ENCODE peak calls at places on chromosomes 16 and 17, in four cellular contexts. W, P, T and C are unnamed samples.

GRCh38 chr17:40936437-40936971 is 942 bp downstream of the KRT23 start:
- DNase-seq in W (no peak), P (no peak), T (no peak), C (no peak)

GRCh38 chr17:79769596-79770520 is 8.1 kb upstream of the CBX2 start:
- DNase-seq in W (no peak), P (no peak), T (no peak), C (no peak)

GRCh38 chr17:51487947-51488346 is 227.6 kb downstream of the UTP18 start:
- DNase-seq in W (peak; percentile 78), P (no peak), T (peak; percentile 79), C (no peak)

GRCh38 chr16:11748404-11749254 is 6.0 kb upstream of the TXNDC11 start:
- DNase-seq in W (peak; percentile 28), P (no peak), T (no peak), C (no peak)

GRCh38 chr16:66256919-66257318 is 109.6 kb upstream of the CDH5 start:
- DNase-seq in W (no peak), P (no peak), T (no peak), C (no peak)

GRCh38 chr17:15502315-15503112 is 35.1 kb upstream of the CDRT4 start:
- DNase-seq in W (peak; percentile 90), P (peak; percentile 93), T (peak; percentile 94), C (peak; percentile 92)

GRCh38 chr16:22699356-22699755 is 114.6 kb upstream of the HS3ST2 start:
- DNase-seq in W (no peak), P (no peak), T (no peak), C (no peak)

GRCh38 chr17:42107597-42108576 is 4.6 kb downstream of the DHX58 start:
- DNase-seq in W (peak; percentile 96), P (peak; percentile 32), T (peak; percentile 99), C (peak; percentile 84)

GRCh38 chr16:17556276-17557052 is 85.7 kb upstream of the XYLT1 start:
- DNase-seq in W (peak; percentile 63), P (peak; percentile 33), T (peak; percentile 41), C (peak; percentile 2)

GRCh38 chr16:72856797-72857196 is 191.1 kb downstream of the ZFHX3 start:
- DNase-seq in W (peak; percentile 54), P (no peak), T (peak; percentile 61), C (no peak)

GRCh38 chr17:16374129-16374528 is 6.8 kb upstream of the UBB start:
- DNase-seq in W (no peak), P (peak; percentile 75), T (no peak), C (no peak)

GRCh38 chr17:50308666-50309065 is 34.4 kb downstream of the TMEM92 start:
- DNase-seq in W (no peak), P (peak; percentile 74), T (no peak), C (no peak)

GRCh38 chr17:73907601-73907910 is 263.3 kb upstream of the SDK2 start:
- DNase-seq in W (no peak), P (no peak), T (no peak), C (no peak)

GRCh38 chr17:49515196-49515770 is 20.2 kb downstream of the NGFR start:
- DNase-seq in W (peak; percentile 93), P (peak; percentile 93), T (peak; percentile 94), C (peak; percentile 70)

GRCh38 chr16:12271006-12271405 is 294.5 kb downstream of the SNX29 start:
- DNase-seq in W (peak; percentile 79), P (peak; percentile 32), T (peak; percentile 69), C (peak; percentile 31)

GRCh38 chr16:55645986-55646385 is 9.8 kb upstream of the SLC6A2 start:
- DNase-seq in W (peak; percentile 35), P (no peak), T (peak; percentile 8), C (no peak)

GRCh38 chr16:77211880-77212735 is 12.9 kb downstream of the SYCE1L start:
- DNase-seq in W (peak; percentile 92), P (no peak), T (peak; percentile 94), C (peak; percentile 80)

GRCh38 chr17:75783069-75783783 is 1.4 kb upstream of the UNK start:
- DNase-seq in W (peak; percentile 46), P (peak; percentile 64), T (no peak), C (no peak)

GRCh38 chr16:85446846-85447656 is 166.1 kb upstream of the GSE1 start:
- DNase-seq in W (no peak), P (no peak), T (no peak), C (no peak)

GRCh38 chr16:12091569-12092346 is 115.2 kb downstream of the SNX29 start:
- DNase-seq in W (no peak), P (no peak), T (no peak), C (no peak)

GRCh38 chr17:7204828-7205461 is 14.7 kb downstream of the DLG4 start:
- DNase-seq in W (peak; percentile 98), P (peak; percentile 85), T (peak; percentile 99), C (peak; percentile 97)

GRCh38 chr17:49581645-49581992 is 5.9 kb downstream of the NXPH3 start:
- DNase-seq in W (no peak), P (no peak), T (no peak), C (no peak)

GRCh38 chr16:31713071-31713944 is 160.3 kb upstream of the ZNF267 start:
- DNase-seq in W (peak; percentile 97), P (peak; percentile 91), T (peak; percentile 96), C (peak; percentile 93)
- H3K56ac ChIP-seq in W (peak overlapping the region; percentile 94), P (peak overlapping the region; percentile 70), T (no peak overlapping the region), C (no peak overlapping the region)

DNA sequence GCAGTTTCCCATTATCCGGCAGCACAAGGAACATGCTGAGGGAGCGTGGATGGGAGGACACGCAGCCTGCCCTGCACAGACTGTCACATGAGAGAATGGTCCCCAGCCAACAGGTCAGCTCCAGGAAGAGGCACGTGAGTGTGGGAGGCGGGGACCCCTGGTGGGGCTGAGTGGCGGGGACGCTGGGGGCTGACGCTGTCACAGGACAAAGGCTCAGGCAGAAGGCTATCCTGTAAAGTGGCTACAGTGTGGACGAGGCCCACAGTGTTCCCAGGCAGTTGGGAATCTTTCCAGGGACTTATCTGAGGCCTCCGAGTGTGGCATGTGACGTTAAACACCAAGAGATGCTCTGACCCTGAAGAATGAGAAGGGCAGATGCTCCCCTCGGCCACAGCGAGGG is 30.4 kb downstream of the MBTPS1 start:
- DNase-seq in W (no peak), P (no peak), T (no peak), C (no peak)
- H3K9ac ChIP-seq in W (no peak overlapping the region), P (no peak overlapping the region), T (no peak overlapping the region), C (no peak overlapping the region)

DNA sequence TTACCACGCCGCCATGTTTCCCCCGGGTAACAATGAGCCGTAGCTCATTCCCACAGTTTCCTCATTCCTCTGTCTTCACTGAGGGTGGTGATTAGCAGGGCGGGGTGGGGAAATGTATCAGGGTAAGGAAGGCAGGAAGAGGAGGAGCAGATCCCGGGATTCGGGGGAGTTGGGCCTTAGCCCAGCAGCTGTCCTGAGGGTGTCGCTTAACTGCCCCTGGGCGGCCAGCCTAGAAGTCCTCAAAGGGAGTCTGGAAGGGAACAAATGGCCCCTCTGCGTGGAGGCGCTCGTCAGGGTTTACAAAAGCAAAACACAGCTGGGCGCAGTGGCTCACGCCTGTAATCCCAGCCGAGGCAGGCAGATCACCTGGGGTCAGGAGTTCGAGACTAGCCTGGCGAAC is 14.3 kb downstream of the MLYCD start:
- DNase-seq in W (peak; percentile 74), P (no peak), T (no peak), C (no peak)
- H3K56ac ChIP-seq in W (peak overlapping the region; percentile 65), P (no peak overlapping the region), T (no peak overlapping the region), C (no peak overlapping the region)

GRCh38 chr16:5031601-5032000 is 2.1 kb downstream of the NAGPA start:
- DNase-seq in W (no peak), P (no peak), T (no peak), C (no peak)

GRCh38 chr16:5033256-5034166 is at the start of gene NAGPA:
- DNase-seq in W (peak; percentile 91), P (peak; percentile 81), T (peak; percentile 86), C (peak; percentile 92)

GRCh38 chr16:5034167-5034523 is 410 bp upstream of the NAGPA start:
- DNase-seq in W (no peak), P (no peak), T (no peak), C (no peak)

GRCh38 chr16:5030251-5030870 is 3.4 kb downstream of the NAGPA start:
- DNase-seq in W (no peak), P (no peak), T (no peak), C (no peak)

GRCh38 chr16:5032748-5033167 is 977 bp downstream of the NAGPA start:
- DNase-seq in W (no peak), P (no peak), T (no peak), C (no peak)
- H3K9ac ChIP-seq in W (no peak overlapping the region), P (peak overlapping the region; percentile 62), T (no peak overlapping the region), C (no peak overlapping the region)

DNA sequence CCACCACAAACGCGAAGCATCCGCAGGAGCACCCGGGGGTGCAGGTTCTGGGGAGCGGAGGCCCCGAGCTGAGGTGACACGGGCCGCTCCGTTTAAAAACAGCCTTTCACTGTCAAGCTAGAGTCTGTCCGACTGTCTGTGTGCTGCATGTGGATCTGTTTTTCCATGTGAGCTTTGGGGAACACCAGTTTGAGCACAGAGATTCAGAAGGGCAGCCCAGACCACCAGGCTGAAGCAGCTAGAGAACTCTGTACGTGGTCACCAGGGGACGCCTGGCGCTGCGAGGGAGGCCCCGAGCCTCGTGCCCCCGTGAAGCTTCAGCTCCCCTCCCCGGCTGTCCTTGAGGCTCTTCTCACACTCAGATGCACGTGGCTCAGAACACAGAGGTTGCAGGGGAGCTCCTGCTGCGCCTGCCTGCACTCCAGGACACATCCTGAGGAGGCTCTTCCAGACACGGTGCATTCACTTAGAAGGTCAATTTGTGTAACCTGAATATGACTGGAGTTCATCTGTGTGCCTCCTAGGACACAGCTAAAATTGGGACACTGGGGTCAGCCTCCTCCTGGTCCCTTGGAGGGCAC is 15.7 kb upstream of the FOXK2 start:
- DNase-seq in W (no peak), P (no peak), T (no peak), C (no peak)
- H3K56ac ChIP-seq in W (no peak overlapping the region), P (no peak overlapping the region), T (no peak overlapping the region), C (no peak overlapping the region)